ENCODE peak calls at places on chromosomes 5 and 9, in six cellular contexts. K, D, X, Z, R and A are unnamed samples.

GRCh38 chr5:107589520-107590193 is 81.1 kb downstream of the EFNA5 start:
- DNase-seq in K (no peak), D (no peak), X (no peak), Z (no peak), R (no peak), A (no peak)

GRCh38 chr5:158380661-158381060 is 521.7 kb upstream of the CLINT1 start:
- DNase-seq in K (no peak), D (no peak), X (no peak), Z (no peak), R (no peak), A (no peak)

GRCh38 chr5:173789031-173789920 is 98.9 kb upstream of the CPEB4 start:
- DNase-seq in K (peak), D (no peak), X (peak), Z (no peak), R (peak), A (peak)

GRCh38 chr9:30609713-30610112 is 1774.7 kb upstream of the ACO1 start:
- DNase-seq in K (no peak), D (no peak), X (no peak), Z (no peak), R (no peak), A (no peak)

GRCh38 chr5:75992677-75993582 is 90.3 kb upstream of the SV2C start:
- DNase-seq in K (no peak), D (no peak), X (no peak), Z (no peak), R (no peak), A (peak)

GRCh38 chr5:12488161-12488560 is 583.9 kb upstream of the CTNND2 start:
- DNase-seq in K (no peak), D (no peak), X (no peak), Z (peak), R (no peak), A (no peak)

GRCh38 chr5:155129513-155129880 is 115.9 kb downstream of the KIF4B start:
- DNase-seq in K (no peak), D (no peak), X (no peak), Z (no peak), R (no peak), A (no peak)

GRCh38 chr5:126514159-126515141 is 80.6 kb downstream of the ALDH7A1 start:
- DNase-seq in K (no peak), D (no peak), X (peak), Z (no peak), R (peak), A (no peak)

GRCh38 chr9:124716795-124717194 is 54.3 kb downstream of the NR6A1 start:
- DNase-seq in K (no peak), D (no peak), X (peak), Z (no peak), R (peak), A (no peak)

GRCh38 chr5:165881259-165881658 is 2375.8 kb downstream of the MAT2B start:
- DNase-seq in K (no peak), D (no peak), X (no peak), Z (no peak), R (no peak), A (no peak)

GRCh38 chr5:170429014-170429413 is 39.8 kb upstream of the KCNMB1 start:
- DNase-seq in K (no peak), D (no peak), X (peak), Z (no peak), R (no peak), A (no peak)

GRCh38 chr5:54996476-54996875 is 11.1 kb upstream of the ESM1 start:
- DNase-seq in K (no peak), D (no peak), X (peak), Z (no peak), R (peak), A (no peak)

GRCh38 chr5:20166496-20166895 is 178.5 kb upstream of the CDH18 start:
- DNase-seq in K (no peak), D (no peak), X (no peak), Z (no peak), R (no peak), A (no peak)

GRCh38 chr5:62640437-62640836 is 61.8 kb downstream of the LRRC70 start:
- DNase-seq in K (no peak), D (no peak), X (no peak), Z (no peak), R (no peak), A (no peak)

GRCh38 chr5:130642461-130642860 is 522.6 kb downstream of the HINT1 start:
- DNase-seq in K (no peak), D (no peak), X (no peak), Z (no peak), R (no peak), A (no peak)

GRCh38 chr5:172985596-172985995 is 2.0 kb downstream of the ATP6V0E1 start:
- DNase-seq in K (no peak), D (no peak), X (no peak), Z (no peak), R (no peak), A (no peak)

GRCh38 chr9:21030389-21031035 is 928 bp downstream of the HACD4 start:
- DNase-seq in K (no peak), D (no peak), X (peak), Z (no peak), R (peak), A (peak)

GRCh38 chr5:140481758-140482157 is 65.7 kb upstream of the EIF4EBP3 start:
- DNase-seq in K (no peak), D (no peak), X (peak), Z (no peak), R (peak), A (no peak)

GRCh38 chr5:139482050-139482889 is at the start of gene STING1:
- DNase-seq in K (peak), D (peak), X (peak), Z (peak), R (peak), A (no peak)

GRCh38 chr5:150441813-150442698 is 7.5 kb downstream of the RPS14 start:
- DNase-seq in K (no peak), D (no peak), X (no peak), Z (no peak), R (no peak), A (no peak)

GRCh38 chr9:114484854-114485443 is 20.3 kb downstream of the WHRN start:
- DNase-seq in K (no peak), D (no peak), X (peak), Z (no peak), R (peak), A (peak)

GRCh38 chr5:143693691-143694252 is 118.2 kb upstream of the HMHB1 start:
- DNase-seq in K (no peak), D (no peak), X (no peak), Z (no peak), R (no peak), A (peak)

GRCh38 chr5:39891376-39891775 is 466.6 kb upstream of the DAB2 start:
- DNase-seq in K (no peak), D (no peak), X (peak), Z (no peak), R (no peak), A (no peak)

GRCh38 chr5:150428106-150428876 is 15.6 kb upstream of the CD74 start:
- DNase-seq in K (peak), D (peak), X (peak), Z (peak), R (no peak), A (no peak)

GRCh38 chr5:123696948-123697347 is 185.0 kb downstream of the CSNK1G3 start:
- DNase-seq in K (peak), D (no peak), X (peak), Z (no peak), R (peak), A (no peak)

GRCh38 chr9:34650816-34651215 is 1.2 kb upstream of the IL11RA start:
- DNase-seq in K (no peak), D (no peak), X (peak), Z (peak), R (peak), A (no peak)

GRCh38 chr9:97518909-97519307 is 17.4 kb downstream of the TMOD1 start:
- DNase-seq in K (no peak), D (peak), X (no peak), Z (no peak), R (peak), A (no peak)

GRCh38 chr5:179310439-179311090 is 34.7 kb downstream of the ADAMTS2 start:
- DNase-seq in K (peak), D (no peak), X (no peak), Z (no peak), R (no peak), A (no peak)

GRCh38 chr5:166032601-166033000 is 2258.8 kb upstream of the WWC1 start:
- DNase-seq in K (no peak), D (no peak), X (no peak), Z (no peak), R (no peak), A (no peak)

GRCh38 chr9:114507726-114508125 is 2.5 kb upstream of the WHRN start:
- DNase-seq in K (no peak), D (no peak), X (peak), Z (no peak), R (peak), A (no peak)

GRCh38 chr9:112439825-112440224 is 46.8 kb upstream of the KIAA1958 start:
- DNase-seq in K (no peak), D (no peak), X (no peak), Z (no peak), R (no peak), A (no peak)

GRCh38 chr5:180470361-180470760 is 23.8 kb upstream of the CNOT6 start:
- DNase-seq in K (peak), D (no peak), X (no peak), Z (no peak), R (no peak), A (no peak)

GRCh38 chr9:129712595-129713524 is 40.0 kb downstream of the PTGES start:
- DNase-seq in K (no peak), D (no peak), X (peak), Z (no peak), R (peak), A (no peak)

GRCh38 chr5:158351485-158352140 is 492.7 kb upstream of the CLINT1 start:
- DNase-seq in K (no peak), D (no peak), X (no peak), Z (no peak), R (no peak), A (no peak)

GRCh38 chr5:180439911-180440769 is 54.0 kb upstream of the CNOT6 start:
- DNase-seq in K (no peak), D (no peak), X (no peak), Z (no peak), R (no peak), A (no peak)

GRCh38 chr9:119924736-119925135 is 555.5 kb upstream of the BRINP1 start:
- DNase-seq in K (no peak), D (no peak), X (no peak), Z (no peak), R (no peak), A (no peak)

GRCh38 chr5:15946026-15946425 is 233.6 kb downstream of the MARCHF11 start:
- DNase-seq in K (no peak), D (no peak), X (no peak), Z (no peak), R (peak), A (no peak)

GRCh38 chr5:51208291-51208690 is 175.0 kb upstream of the ISL1 start:
- DNase-seq in K (no peak), D (no peak), X (no peak), Z (no peak), R (no peak), A (no peak)

GRCh38 chr5:370959-371810 is 49.7 kb downstream of the AHRR start:
- DNase-seq in K (peak), D (peak), X (peak), Z (no peak), R (no peak), A (no peak)

GRCh38 chr5:40846371-40846770 is 5.2 kb downstream of the CARD6 start:
- DNase-seq in K (no peak), D (no peak), X (no peak), Z (no peak), R (no peak), A (no peak)

GRCh38 chr5:79990598-79991507 is at the start of gene MTX3:
- DNase-seq in K (peak), D (peak), X (peak), Z (peak), R (peak), A (peak)
- TF ChIP-seq CTCF in K (no peak), D (no peak), X (no peak), Z (no peak), R (no peak), A (no peak)

DNA sequence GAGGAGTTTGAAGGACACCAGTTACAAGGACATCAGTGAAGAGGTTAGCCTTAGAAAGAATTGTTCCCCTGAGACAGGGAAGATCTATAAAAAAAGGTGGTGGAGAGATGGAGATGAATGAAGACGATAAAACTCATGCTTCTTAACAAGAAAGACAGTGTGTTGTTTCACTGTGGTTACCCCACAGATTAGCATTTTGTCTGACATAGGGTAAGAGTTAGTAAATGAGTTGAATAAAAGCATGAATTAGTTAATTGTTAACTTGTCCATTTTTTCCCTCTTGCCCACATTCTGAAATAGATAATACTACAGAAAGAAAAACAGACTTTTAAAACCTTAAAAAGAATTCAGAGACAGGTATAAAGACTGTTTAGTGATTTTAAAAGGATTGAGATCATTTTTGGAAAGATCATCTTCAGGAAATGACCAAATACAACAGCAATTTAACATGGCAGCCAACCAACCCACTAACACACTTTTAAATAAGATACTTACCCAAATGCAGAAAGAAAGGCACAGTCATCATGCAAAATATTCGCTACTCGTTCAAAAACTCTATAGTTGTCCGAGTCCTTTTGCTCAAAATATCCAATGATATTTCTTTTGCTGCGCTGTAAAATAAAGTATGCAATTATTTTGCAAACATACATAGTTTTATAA is 78.5 kb downstream of the ERP44 start:
- DNase-seq in K (no peak), D (no peak), X (peak), Z (no peak), R (peak), A (no peak)
- H3K4me3 ChIP-seq in K (no peak), D (no peak), X (no peak), Z (no peak), R (no peak), A (no peak)

GRCh38 chr9:11092974-11093373 is 480.2 kb upstream of the PTPRD start:
- DNase-seq in K (no peak), D (no peak), X (no peak), Z (no peak), R (no peak), A (no peak)
- TF ChIP-seq CTCF in K (no peak), D (no peak), X (no peak), Z (no peak), R (no peak), A (no peak)

DNA sequence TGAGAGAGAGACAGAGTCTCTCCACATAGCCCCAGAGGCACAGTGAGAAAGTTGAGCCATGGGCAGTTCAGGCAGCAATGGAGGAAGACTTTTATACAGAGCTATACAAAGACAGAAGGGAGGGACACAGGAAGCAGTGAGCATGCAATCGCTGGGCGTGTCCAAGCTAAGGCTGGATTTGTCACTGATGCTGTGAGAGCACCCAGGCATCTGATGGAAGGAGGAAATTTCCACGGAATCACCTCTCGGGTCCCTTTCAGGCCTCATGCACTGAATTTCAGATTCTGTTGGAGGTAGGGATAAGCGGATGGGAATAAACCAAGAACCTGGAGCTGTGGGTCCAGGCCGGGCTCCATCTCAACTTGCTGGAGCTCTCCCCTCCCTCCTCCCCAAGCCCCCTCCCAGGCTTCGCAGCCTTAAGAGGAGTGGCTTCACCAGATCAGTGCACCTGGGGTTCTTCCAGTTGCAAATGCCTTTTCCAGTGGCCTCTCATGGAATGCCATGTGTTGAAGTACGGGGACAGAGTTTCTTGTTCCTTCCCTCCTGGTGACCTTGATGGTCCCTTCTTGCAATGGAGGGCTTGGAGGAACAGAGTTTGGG is 114.8 kb upstream of the ALDH1B1 start:
- DNase-seq in K (peak), D (no peak), X (peak), Z (no peak), R (no peak), A (no peak)
- H3K4me3 ChIP-seq in K (no peak), D (no peak), X (no peak), Z (no peak), R (no peak), A (no peak)

DNA sequence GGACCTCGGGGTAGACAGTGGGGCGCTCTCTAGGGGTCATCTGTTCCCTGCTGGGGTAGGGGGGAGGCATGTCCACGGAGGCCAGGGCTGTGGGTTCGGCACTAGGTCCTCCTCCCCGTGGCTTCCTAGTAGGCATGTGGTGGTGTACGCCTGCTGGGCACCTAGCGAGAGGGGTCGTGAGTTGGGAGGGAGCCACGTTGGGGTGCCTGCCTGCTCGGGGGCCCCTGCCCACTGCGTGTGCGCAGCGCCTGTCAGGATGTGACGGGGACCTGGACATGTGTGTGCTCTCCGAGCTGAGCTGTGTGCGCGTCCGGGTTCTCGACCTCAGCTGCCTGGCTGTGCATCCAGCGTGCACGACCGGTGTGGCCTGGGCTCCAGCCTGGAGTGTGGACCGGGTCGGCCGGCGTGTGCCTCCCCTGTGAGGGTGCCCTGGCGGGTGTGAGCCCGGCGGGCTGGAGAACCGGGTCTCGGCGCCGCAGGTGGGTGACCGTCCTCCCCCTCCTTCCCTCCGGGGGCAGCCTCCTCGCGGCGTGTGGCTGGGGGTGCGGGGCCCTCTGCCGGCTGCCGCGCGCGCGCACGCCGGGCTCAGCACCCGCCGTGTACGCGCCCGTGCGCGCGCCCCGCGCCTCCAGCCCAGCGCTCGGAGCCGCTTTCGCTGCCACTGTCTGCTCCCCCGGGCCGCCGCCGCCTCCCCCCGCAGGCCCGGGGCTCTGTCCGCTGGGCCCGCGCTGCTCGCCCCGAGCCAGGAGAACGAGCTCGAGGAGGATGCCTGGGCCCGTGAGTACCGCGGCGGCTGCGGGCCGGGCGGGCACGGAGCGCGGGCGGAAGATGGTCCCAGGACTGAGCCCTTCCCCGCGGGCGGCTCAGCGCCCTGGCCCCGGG is at the start of gene PRR7:
- DNase-seq in K (no peak), D (no peak), X (peak), Z (peak), R (peak), A (no peak)
- TF ChIP-seq CTCF in K (no peak), D (peak), X (no peak), Z (no peak), R (peak), A (no peak)

DNA sequence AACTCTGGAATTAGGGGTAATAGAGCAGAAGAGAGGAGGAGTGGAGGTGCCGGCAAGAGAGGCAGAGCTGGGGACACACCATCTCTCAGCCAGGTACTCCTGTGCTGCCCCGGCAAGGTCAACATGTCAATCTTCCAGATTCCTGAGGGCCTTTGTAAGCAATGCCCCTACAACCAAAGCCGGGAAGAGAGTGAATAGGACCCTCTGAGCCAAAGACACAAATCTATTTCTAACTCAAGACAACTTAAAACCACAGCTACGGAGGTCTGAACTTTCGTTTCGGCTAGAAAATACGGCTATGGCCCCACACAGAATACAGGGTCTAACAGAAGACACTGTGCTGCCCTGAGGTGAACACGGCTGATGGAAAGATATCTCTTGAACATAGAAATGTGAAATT is 66.6 kb downstream of the SERINC5 start:
- DNase-seq in K (no peak), D (no peak), X (no peak), Z (no peak), R (no peak), A (no peak)
- H3K4me3 ChIP-seq in K (no peak), D (no peak), X (no peak), Z (no peak), R (no peak), A (no peak)

DNA sequence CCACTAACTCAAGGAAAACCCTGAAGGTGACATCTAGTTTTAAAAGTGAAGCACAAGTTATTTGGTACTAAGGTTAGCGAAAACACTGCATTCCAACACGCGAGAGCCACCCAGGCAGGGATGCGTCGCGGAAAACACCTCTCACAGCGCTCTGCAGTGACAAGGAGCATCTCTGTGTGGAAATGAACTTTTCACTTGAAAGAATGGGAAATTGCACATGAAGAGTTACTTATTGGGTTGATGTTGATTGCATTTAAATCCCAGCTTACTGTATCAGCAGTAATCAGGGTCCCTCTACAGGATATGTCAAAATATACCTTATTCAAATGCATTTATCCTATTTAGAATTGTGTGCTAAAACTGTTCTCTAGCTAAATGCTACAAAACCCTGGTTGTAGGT is 144.4 kb downstream of the BNC2 start:
- DNase-seq in K (no peak), D (no peak), X (peak), Z (no peak), R (peak), A (no peak)
- TF ChIP-seq CTCF in K (no peak), D (no peak), X (no peak), Z (no peak), R (peak), A (no peak)

GRCh38 chr5:56412601-56413379 is 179.7 kb upstream of the ANKRD55 start:
- DNase-seq in K (no peak), D (peak), X (no peak), Z (no peak), R (no peak), A (peak)

GRCh38 chr5:56415356-56415765 is 182.2 kb upstream of the ANKRD55 start:
- DNase-seq in K (no peak), D (peak), X (peak), Z (no peak), R (peak), A (peak)

GRCh38 chr5:56409331-56410190 is 176.4 kb upstream of the ANKRD55 start:
- DNase-seq in K (no peak), D (no peak), X (peak), Z (no peak), R (peak), A (no peak)

GRCh38 chr5:56410696-56411095 is 177.6 kb upstream of the ANKRD55 start:
- DNase-seq in K (no peak), D (no peak), X (no peak), Z (no peak), R (no peak), A (no peak)

GRCh38 chr5:56414056-56414455 is 180.9 kb upstream of the ANKRD55 start:
- DNase-seq in K (no peak), D (no peak), X (peak), Z (no peak), R (no peak), A (no peak)
- H3K4me3 ChIP-seq in K (no peak), D (no peak), X (no peak), Z (no peak), R (no peak), A (no peak)